ENCODE peak calls at places on chromosomes 12 and 14, in four cellular contexts. E is stimulated activated CD4-positive, alpha-beta T cell treated with anti-CD3 and anti-CD28 coated beads, TNF-alpha, amount 100 ng/mL, for 48 hours; J is amniotic stem cell; H is HL-60. L is an unnamed sample.

GRCh38 chr12:116060765-116061164 is 216.7 kb downstream of the MED13L start:
- DNase-seq in H (no peak), E (no peak), J (no peak), L (no peak)

GRCh38 chr14:51446771-51447170 is 204.9 kb upstream of the FRMD6 start:
- DNase-seq in E (no peak), J (no peak), H (no peak), L (no peak)

GRCh38 chr12:56679834-56680575 is 8.1 kb downstream of the PTGES3 start:
- DNase-seq in E (no peak), J (no peak), H (no peak), L (no peak)

GRCh38 chr12:29212682-29213397 is 63.8 kb downstream of the FAR2 start:
- DNase-seq in E (no peak), H (no peak), J (no peak), L (no peak)

GRCh38 chr12:28242888-28243633 is 52.8 kb downstream of the CCDC91 start:
- DNase-seq in E (no peak), J (no peak), H (peak), L (no peak)

GRCh38 chr14:27384124-27384523 is 786.3 kb upstream of the NOVA1 start:
- DNase-seq in E (no peak), H (no peak), J (no peak), L (no peak)

GRCh38 chr12:57897296-57897974 is 43.9 kb upstream of the ATP23 start:
- DNase-seq in J (no peak), E (no peak), H (no peak), L (no peak)

GRCh38 chr14:76806446-76806845 is 6.2 kb downstream of the ANGEL1 start:
- DNase-seq in H (no peak), E (no peak), J (no peak), L (no peak)

GRCh38 chr12:28121433-28121832 is 68.8 kb upstream of the CCDC91 start:
- DNase-seq in E (no peak), H (no peak), J (no peak), L (no peak)

GRCh38 chr12:54370218-54370730 is 6.0 kb upstream of the GPR84 start:
- DNase-seq in H (peak), J (peak), E (no peak), L (no peak)

GRCh38 chr12:12510141-12510540 is 52.5 kb downstream of the DUSP16 start:
- DNase-seq in J (peak), E (no peak), H (no peak), L (no peak)

GRCh38 chr14:104144911-104145825 is 6.8 kb downstream of the KIF26A start:
- DNase-seq in E (no peak), J (no peak), H (no peak), L (no peak)

GRCh38 chr12:5295151-5295550 is 136.8 kb upstream of the NTF3 start:
- DNase-seq in E (no peak), J (no peak), H (no peak), L (no peak)

GRCh38 chr14:102362084-102362483 is 606 bp downstream of the CINP start:
- DNase-seq in J (no peak), H (no peak), E (peak), L (peak)

GRCh38 chr14:68807148-68807600 is 14.3 kb upstream of the ZFP36L1 start:
- DNase-seq in H (no peak), E (no peak), J (no peak), L (no peak)

GRCh38 chr12:90262261-90262660 is 553.6 kb upstream of the ATP2B1 start:
- DNase-seq in J (no peak), E (no peak), H (no peak), L (no peak)

GRCh38 chr12:106585862-106586534 is 3.2 kb downstream of the RFX4 start:
- DNase-seq in E (no peak), J (no peak), H (no peak), L (no peak)

GRCh38 chr12:54700301-54700700 is 52.1 kb upstream of the DCD start:
- DNase-seq in H (no peak), J (no peak), E (no peak), L (no peak)

GRCh38 chr14:64778114-64778754 is 74.0 kb downstream of the PLEKHG3 start:
- DNase-seq in J (no peak), H (no peak), E (no peak), L (no peak)

GRCh38 chr12:94435511-94435927 is 24.1 kb downstream of the CEP83 start:
- DNase-seq in J (no peak), E (no peak), H (peak), L (no peak)

GRCh38 chr14:102939820-102940561 is 17.5 kb downstream of the AMN start:
- DNase-seq in H (no peak), E (no peak), J (no peak), L (no peak)

GRCh38 chr14:77980475-77981321 is 180.8 kb downstream of the ADCK1 start:
- DNase-seq in E (no peak), H (no peak), J (no peak), L (no peak)